ENCODE peak calls at places on chromosomes 4 and X, in nine cellular contexts. One of them, this sample, is unnamed.

GRCh38 chrX:40570346-40571093 is 10.2 kb upstream of the ATP6AP2 start:
- DNase-seq in A549: no peak
- DNase-seq in HepG2: no peak
- DNase-seq in bronchial epithelial cell: no peak
- DNase-seq in cardiac fibroblast: no peak
- DNase-seq in CD8-positive, alpha-beta T cell: no peak
- DNase-seq in body of pancreas: peak; percentile 13
- DNase-seq in fibroblast of pulmonary artery: no peak
- DNase-seq in RWPE2: no peak
- DNase-seq in this sample: no peak

GRCh38 chr4:114287079-114287696 is 307.7 kb upstream of the ARSJ start:
- DNase-seq in A549: no peak
- DNase-seq in cardiac fibroblast: no peak
- DNase-seq in HepG2: peak; percentile 78
- DNase-seq in RWPE2: no peak
- DNase-seq in bronchial epithelial cell: peak; percentile 94
- DNase-seq in body of pancreas: no peak
- DNase-seq in fibroblast of pulmonary artery: no peak
- DNase-seq in CD8-positive, alpha-beta T cell: no peak
- DNase-seq in this sample: no peak

GRCh38 chr4:2535386-2536192 is 858 bp upstream of the FAM193A start:
- DNase-seq in RWPE2: no peak
- DNase-seq in cardiac fibroblast: peak; percentile 38
- DNase-seq in fibroblast of pulmonary artery: peak; percentile 19
- DNase-seq in CD8-positive, alpha-beta T cell: peak; percentile 64
- DNase-seq in bronchial epithelial cell: no peak
- DNase-seq in A549: no peak
- DNase-seq in HepG2: peak; percentile 42
- DNase-seq in body of pancreas: peak; percentile 49
- DNase-seq in this sample: no peak

GRCh38 chr4:40243390-40243948 is 46.6 kb downstream of the RHOH start:
- DNase-seq in body of pancreas: no peak
- DNase-seq in HepG2: no peak
- DNase-seq in fibroblast of pulmonary artery: no peak
- DNase-seq in cardiac fibroblast: no peak
- DNase-seq in A549: no peak
- DNase-seq in bronchial epithelial cell: no peak
- DNase-seq in CD8-positive, alpha-beta T cell: peak; percentile 46
- DNase-seq in RWPE2: no peak
- DNase-seq in this sample: no peak

GRCh38 chr4:71187399-71188196 is 151.2 kb upstream of the SLC4A4 start:
- DNase-seq in body of pancreas: peak; percentile 59
- DNase-seq in A549: peak; percentile 23
- DNase-seq in cardiac fibroblast: peak; percentile 34
- DNase-seq in RWPE2: no peak
- DNase-seq in CD8-positive, alpha-beta T cell: peak; percentile 30
- DNase-seq in HepG2: no peak
- DNase-seq in fibroblast of pulmonary artery: no peak
- DNase-seq in bronchial epithelial cell: peak; percentile 33
- DNase-seq in this sample: no peak

GRCh38 chrX:43279341-43279808 is 376.7 kb upstream of the MAOA start:
- DNase-seq in body of pancreas: no peak
- DNase-seq in cardiac fibroblast: no peak
- DNase-seq in A549: no peak
- DNase-seq in RWPE2: no peak
- DNase-seq in fibroblast of pulmonary artery: no peak
- DNase-seq in bronchial epithelial cell: no peak
- DNase-seq in HepG2: no peak
- DNase-seq in CD8-positive, alpha-beta T cell: no peak
- DNase-seq in this sample: no peak

GRCh38 chr4:31081375-31081774 is 361.2 kb downstream of the PCDH7 start:
- DNase-seq in bronchial epithelial cell: peak; percentile 70
- DNase-seq in fibroblast of pulmonary artery: peak; percentile 76
- DNase-seq in body of pancreas: no peak
- DNase-seq in CD8-positive, alpha-beta T cell: no peak
- DNase-seq in cardiac fibroblast: peak; percentile 62
- DNase-seq in HepG2: no peak
- DNase-seq in RWPE2: no peak
- DNase-seq in A549: no peak
- DNase-seq in this sample: peak; percentile 43

GRCh38 chr4:176735300-176735699 is 57.4 kb downstream of the VEGFC start:
- DNase-seq in A549: no peak
- DNase-seq in fibroblast of pulmonary artery: peak; percentile 53
- DNase-seq in cardiac fibroblast: peak; percentile 25
- DNase-seq in CD8-positive, alpha-beta T cell: no peak
- DNase-seq in bronchial epithelial cell: peak; percentile 45
- DNase-seq in RWPE2: no peak
- DNase-seq in HepG2: no peak
- DNase-seq in body of pancreas: no peak
- DNase-seq in this sample: peak; percentile 31

GRCh38 chr4:182918044-182918607 is 940 bp upstream of the DCTD start:
- DNase-seq in bronchial epithelial cell: peak; percentile 13
- DNase-seq in HepG2: no peak
- DNase-seq in RWPE2: no peak
- DNase-seq in A549: no peak
- DNase-seq in cardiac fibroblast: no peak
- DNase-seq in body of pancreas: no peak
- DNase-seq in CD8-positive, alpha-beta T cell: no peak
- DNase-seq in fibroblast of pulmonary artery: no peak
- DNase-seq in this sample: no peak

GRCh38 chrX:19852014-19853005 is 35.1 kb downstream of the SH3KBP1 start:
- DNase-seq in RWPE2: no peak
- DNase-seq in fibroblast of pulmonary artery: peak; percentile 70
- DNase-seq in HepG2: peak; percentile 72
- DNase-seq in bronchial epithelial cell: no peak
- DNase-seq in cardiac fibroblast: peak; percentile 79
- DNase-seq in CD8-positive, alpha-beta T cell: no peak
- DNase-seq in body of pancreas: peak; percentile 8
- DNase-seq in A549: no peak
- DNase-seq in this sample: peak; percentile 49

GRCh38 chr4:10006604-10007435 is 14.5 kb downstream of the SLC2A9 start:
- DNase-seq in A549: peak; percentile 70
- DNase-seq in CD8-positive, alpha-beta T cell: no peak
- DNase-seq in cardiac fibroblast: peak; percentile 47
- DNase-seq in body of pancreas: peak; percentile 72
- DNase-seq in bronchial epithelial cell: peak; percentile 98
- DNase-seq in HepG2: peak; percentile 83
- DNase-seq in fibroblast of pulmonary artery: peak; percentile 37
- DNase-seq in RWPE2: peak; percentile 93
- DNase-seq in this sample: peak; percentile 22
- H3K4me3 ChIP-seq in A549: peak overlapping the region; percentile 23
- H3K4me3 ChIP-seq in CD8-positive, alpha-beta T cell: no peak overlapping the region
- H3K4me3 ChIP-seq in cardiac fibroblast: no peak overlapping the region
- H3K4me3 ChIP-seq in body of pancreas: no peak overlapping the region
- H3K4me3 ChIP-seq in bronchial epithelial cell: no peak overlapping the region
- H3K4me3 ChIP-seq in HepG2: peak overlapping the region; percentile 45
- H3K4me3 ChIP-seq in fibroblast of pulmonary artery: no peak overlapping the region
- H3K4me3 ChIP-seq in RWPE2: no peak overlapping the region
- H3K4me3 ChIP-seq in this sample: no peak overlapping the region

GRCh38 chr4:108751321-108751720 is 11.5 kb downstream of the ETNPPL start:
- DNase-seq in cardiac fibroblast: no peak
- DNase-seq in A549: no peak
- DNase-seq in CD8-positive, alpha-beta T cell: no peak
- DNase-seq in HepG2: no peak
- DNase-seq in body of pancreas: no peak
- DNase-seq in bronchial epithelial cell: no peak
- DNase-seq in RWPE2: no peak
- DNase-seq in fibroblast of pulmonary artery: no peak
- DNase-seq in this sample: no peak

GRCh38 chr4:108754327-108754726 is 8.5 kb downstream of the ETNPPL start:
- DNase-seq in RWPE2: no peak
- DNase-seq in bronchial epithelial cell: no peak
- DNase-seq in cardiac fibroblast: no peak
- DNase-seq in A549: no peak
- DNase-seq in HepG2: no peak
- DNase-seq in CD8-positive, alpha-beta T cell: no peak
- DNase-seq in fibroblast of pulmonary artery: no peak
- DNase-seq in body of pancreas: no peak
- DNase-seq in this sample: no peak

GRCh38 chr4:108744307-108744706 is 18.5 kb downstream of the ETNPPL start:
- DNase-seq in fibroblast of pulmonary artery: no peak
- DNase-seq in CD8-positive, alpha-beta T cell: no peak
- DNase-seq in HepG2: peak; percentile 41
- DNase-seq in bronchial epithelial cell: no peak
- DNase-seq in body of pancreas: no peak
- DNase-seq in RWPE2: no peak
- DNase-seq in cardiac fibroblast: no peak
- DNase-seq in A549: no peak
- DNase-seq in this sample: no peak

DNA sequence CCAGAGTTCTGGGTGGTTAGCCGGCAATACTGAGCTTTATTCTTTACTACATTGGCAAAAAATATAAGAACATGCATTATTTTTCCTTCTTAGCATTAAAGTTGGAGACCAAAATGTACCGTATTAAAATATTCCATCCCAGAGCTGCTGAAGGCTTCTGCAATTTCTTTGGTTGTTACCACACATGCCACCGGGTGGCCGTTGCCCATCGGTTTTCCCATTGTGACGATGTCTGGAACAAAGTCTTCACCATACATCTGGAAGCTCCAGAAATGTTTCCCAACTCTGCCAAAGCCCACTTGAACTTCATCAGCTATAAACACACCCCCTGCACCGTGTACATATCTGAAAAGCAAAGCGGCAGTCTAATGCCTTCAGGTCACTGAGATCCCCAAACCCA is 13.7 kb downstream of the ETNPPL start:
- DNase-seq in body of pancreas: no peak
- DNase-seq in A549: no peak
- DNase-seq in bronchial epithelial cell: no peak
- DNase-seq in fibroblast of pulmonary artery: no peak
- DNase-seq in CD8-positive, alpha-beta T cell: no peak
- DNase-seq in HepG2: no peak
- DNase-seq in RWPE2: no peak
- DNase-seq in cardiac fibroblast: no peak
- DNase-seq in this sample: no peak
- TF ChIP-seq CTCF in body of pancreas: no peak
- TF ChIP-seq CTCF in A549: no peak
- TF ChIP-seq CTCF in bronchial epithelial cell: no peak
- TF ChIP-seq CTCF in fibroblast of pulmonary artery: no peak
- TF ChIP-seq CTCF in CD8-positive, alpha-beta T cell: no peak
- TF ChIP-seq CTCF in HepG2: no peak
- TF ChIP-seq CTCF in RWPE2: no peak
- TF ChIP-seq CTCF in cardiac fibroblast: no peak
- TF ChIP-seq CTCF in this sample: no peak

DNA sequence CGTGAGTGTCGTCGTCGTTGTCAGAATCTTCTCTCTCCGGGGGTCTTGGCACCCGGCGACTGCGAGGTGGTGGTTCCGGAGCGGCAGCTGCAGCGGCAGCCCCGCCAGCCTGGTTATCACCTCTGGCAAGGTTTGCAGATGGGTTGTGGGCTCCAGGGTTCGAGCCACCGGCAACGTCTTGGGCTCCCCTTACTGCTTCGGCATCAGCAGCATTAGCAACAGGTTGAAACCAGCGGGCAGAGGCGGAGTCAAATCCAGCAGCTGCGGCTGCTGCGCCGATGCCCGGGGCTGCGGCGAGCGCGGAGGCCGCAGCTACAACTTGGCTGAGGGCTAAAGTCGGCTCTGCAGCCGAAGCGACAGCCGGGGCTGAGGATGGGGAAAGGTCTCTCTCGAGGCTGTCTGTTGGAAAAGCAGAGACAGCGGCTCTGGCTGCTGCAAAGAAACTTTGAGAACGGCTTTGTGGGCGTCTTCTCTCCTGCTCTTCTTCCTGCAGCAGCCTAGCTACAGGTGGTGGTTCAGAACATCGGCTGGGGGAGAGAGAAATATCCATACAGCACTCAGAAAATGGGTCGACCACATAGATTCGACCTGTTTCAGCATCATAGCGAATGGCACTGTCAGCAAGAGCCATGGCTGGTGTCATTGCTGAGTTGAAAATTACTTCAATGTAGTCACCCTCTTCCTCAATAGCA is 3.6 kb downstream of the IRS4 start:
- DNase-seq in A549: no peak
- DNase-seq in body of pancreas: no peak
- DNase-seq in fibroblast of pulmonary artery: no peak
- DNase-seq in bronchial epithelial cell: no peak
- DNase-seq in HepG2: no peak
- DNase-seq in RWPE2: no peak
- DNase-seq in cardiac fibroblast: no peak
- DNase-seq in CD8-positive, alpha-beta T cell: no peak
- DNase-seq in this sample: no peak
- H3K4me3 ChIP-seq in A549: peak overlapping the region; percentile 6
- H3K4me3 ChIP-seq in body of pancreas: no peak overlapping the region
- H3K4me3 ChIP-seq in fibroblast of pulmonary artery: no peak overlapping the region
- H3K4me3 ChIP-seq in bronchial epithelial cell: no peak overlapping the region
- H3K4me3 ChIP-seq in HepG2: no peak overlapping the region
- H3K4me3 ChIP-seq in RWPE2: no peak overlapping the region
- H3K4me3 ChIP-seq in cardiac fibroblast: no peak overlapping the region
- H3K4me3 ChIP-seq in CD8-positive, alpha-beta T cell: no peak overlapping the region
- H3K4me3 ChIP-seq in this sample: no peak overlapping the region

GRCh38 chr4:15963568-15963967 is 593 bp upstream of the FGFBP2 start:
- DNase-seq in fibroblast of pulmonary artery: no peak
- DNase-seq in RWPE2: no peak
- DNase-seq in HepG2: no peak
- DNase-seq in A549: no peak
- DNase-seq in body of pancreas: no peak
- DNase-seq in cardiac fibroblast: no peak
- DNase-seq in CD8-positive, alpha-beta T cell: peak; percentile 73
- DNase-seq in bronchial epithelial cell: no peak
- DNase-seq in this sample: no peak

GRCh38 chr4:15961778-15962510 is 1.0 kb downstream of the FGFBP2 start:
- DNase-seq in cardiac fibroblast: no peak
- DNase-seq in body of pancreas: no peak
- DNase-seq in A549: no peak
- DNase-seq in bronchial epithelial cell: no peak
- DNase-seq in fibroblast of pulmonary artery: no peak
- DNase-seq in RWPE2: no peak
- DNase-seq in CD8-positive, alpha-beta T cell: peak; percentile 73
- DNase-seq in HepG2: no peak
- DNase-seq in this sample: no peak

GRCh38 chr4:15963001-15963451 is at the start of gene FGFBP2:
- DNase-seq in RWPE2: no peak
- DNase-seq in fibroblast of pulmonary artery: peak; percentile 48
- DNase-seq in A549: peak; percentile 28
- DNase-seq in bronchial epithelial cell: peak; percentile 29
- DNase-seq in CD8-positive, alpha-beta T cell: peak; percentile 85
- DNase-seq in body of pancreas: peak; percentile 15
- DNase-seq in HepG2: peak; percentile 33
- DNase-seq in cardiac fibroblast: peak; percentile 44
- DNase-seq in this sample: no peak

GRCh38 chr4:15965325-15965724 is 2.4 kb upstream of the FGFBP2 start:
- DNase-seq in RWPE2: no peak
- DNase-seq in cardiac fibroblast: no peak
- DNase-seq in HepG2: no peak
- DNase-seq in bronchial epithelial cell: no peak
- DNase-seq in fibroblast of pulmonary artery: no peak
- DNase-seq in A549: no peak
- DNase-seq in body of pancreas: no peak
- DNase-seq in CD8-positive, alpha-beta T cell: no peak
- DNase-seq in this sample: no peak

DNA sequence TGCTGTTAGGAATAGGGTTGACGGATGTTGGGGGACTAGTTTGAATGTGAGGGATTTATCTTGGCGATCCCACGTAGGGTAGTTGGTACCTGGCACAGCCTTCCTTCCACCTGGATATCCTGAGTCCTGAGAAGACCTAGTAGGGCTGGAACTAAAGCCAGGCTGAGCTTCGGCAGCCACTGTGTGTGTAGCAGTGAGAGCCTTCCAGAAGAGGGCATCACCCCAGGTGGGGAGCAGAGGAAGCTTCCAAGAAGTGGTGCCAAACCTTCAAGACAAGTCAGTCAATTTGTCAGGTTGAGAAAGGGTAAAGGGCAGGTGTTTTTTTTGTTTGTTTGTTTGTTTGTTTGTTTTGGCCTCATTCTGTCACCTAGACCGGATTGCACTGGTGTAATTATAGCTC is 1.2 kb upstream of the FGFBP2 start:
- DNase-seq in HepG2: no peak
- DNase-seq in cardiac fibroblast: no peak
- DNase-seq in fibroblast of pulmonary artery: no peak
- DNase-seq in body of pancreas: no peak
- DNase-seq in bronchial epithelial cell: no peak
- DNase-seq in CD8-positive, alpha-beta T cell: no peak
- DNase-seq in A549: no peak
- DNase-seq in RWPE2: no peak
- DNase-seq in this sample: no peak
- TF ChIP-seq CTCF in HepG2: peak; percentile 28
- TF ChIP-seq CTCF in cardiac fibroblast: no peak
- TF ChIP-seq CTCF in fibroblast of pulmonary artery: no peak
- TF ChIP-seq CTCF in body of pancreas: no peak
- TF ChIP-seq CTCF in bronchial epithelial cell: peak; percentile 12
- TF ChIP-seq CTCF in CD8-positive, alpha-beta T cell: no peak
- TF ChIP-seq CTCF in A549: peak; percentile 5
- TF ChIP-seq CTCF in RWPE2: no peak
- TF ChIP-seq CTCF in this sample: peak; percentile 4

This sample was measured in astrocyte of the cerebellum.